ENCODE peak calls at places on chromosomes 3 and 15, in eight cellular contexts. W is iris pigment epithelial cell; C is activated CD4-positive, alpha-beta T cell treated with anti-CD3 and anti-CD28 coated beads, Interleukin-2, amount 50 U/mL, for 48 hours; I is ureter; D is putamen; V is foreskin keratinocyte; E is colonic mucosa; T is fibroblast of villous mesenchyme. F is an unnamed sample.

GRCh38 chr15:79924379-79924778 is 27.6 kb upstream of the MTHFS start:
- DNase-seq in W (no peak), C (no peak), T (no peak), D (no peak), I (no peak), V (no peak), E (no peak), F (no peak)

GRCh38 chr15:68930268-68931022 is at the start of gene SPESP1:
- DNase-seq in D (peak), E (peak), I (peak), W (peak), C (peak), T (peak), V (no peak), F (no peak)

GRCh38 chr3:177035678-177036077 is 161.6 kb downstream of the TBL1XR1 start:
- DNase-seq in C (no peak), V (no peak), I (no peak), D (no peak), E (no peak), T (no peak), W (no peak), F (no peak)

GRCh38 chr3:177904661-177905060 is 631.6 kb upstream of the KCNMB2 start:
- DNase-seq in W (peak), I (no peak), T (peak), V (no peak), D (no peak), E (no peak), C (no peak), F (peak)

GRCh38 chr15:51861557-51862350 is 32.3 kb downstream of the TMOD3 start:
- DNase-seq in D (no peak), V (no peak), I (no peak), C (peak), T (no peak), W (no peak), E (no peak), F (no peak)

GRCh38 chr3:39254806-39255449 is 24.9 kb downstream of the CX3CR1 start:
- DNase-seq in V (peak), W (peak), E (no peak), C (no peak), T (peak), I (no peak), D (peak), F (peak)

GRCh38 chr15:85100186-85100937 is 118.7 kb downstream of the PDE8A start:
- DNase-seq in T (peak), W (peak), E (no peak), I (no peak), D (no peak), C (no peak), V (no peak), F (no peak)

GRCh38 chr3:155304394-155304793 is 10.9 kb upstream of the STRIT1 start:
- DNase-seq in D (no peak), T (no peak), E (no peak), V (no peak), I (no peak), C (no peak), W (no peak), F (no peak)

GRCh38 chr3:179929091-179929529 is 107.6 kb downstream of the PEX5L start:
- DNase-seq in W (peak), T (peak), E (peak), C (peak), D (peak), V (peak), I (peak), F (peak)

GRCh38 chr3:18740631-18741583 is 315.8 kb upstream of the SATB1 start:
- DNase-seq in V (no peak), C (peak), E (peak), W (no peak), T (no peak), I (no peak), D (no peak), F (no peak)

GRCh38 chr3:48433472-48434118 is 3.7 kb upstream of the PLXNB1 start:
- DNase-seq in I (no peak), W (peak), E (peak), D (no peak), V (peak), C (no peak), T (peak), F (peak)

GRCh38 chr3:112004187-112004586 is 5.5 kb downstream of the TAGLN3 start:
- DNase-seq in T (no peak), C (no peak), I (no peak), D (no peak), V (no peak), E (no peak), W (no peak), F (no peak)

GRCh38 chr3:48276856-48277641 is 36.1 kb downstream of the ZNF589 start:
- DNase-seq in D (no peak), E (no peak), C (no peak), I (no peak), T (no peak), W (no peak), V (no peak), F (no peak)